ENCODE peak calls at places on chromosomes 13 and 19, in eight cellular contexts. F, K, U, B, H, G, N and P are unnamed samples.

GRCh38 chr19:590396-590745 is 690 bp downstream of the HCN2 start:
- DNase-seq in K (no peak), H (no peak), U (no peak), F (no peak), B (no peak), G (no peak), N (no peak), P (no peak)

GRCh38 chr19:6499052-6499790 is 2.9 kb downstream of the TUBB4A start:
- DNase-seq in B (no peak), F (no peak), H (no peak), U (no peak), N (no peak), K (no peak), G (no peak), P (no peak)

GRCh38 chr13:99886706-99887105 is 84.9 kb downstream of the ZIC5 start:
- DNase-seq in H (no peak), N (no peak), F (no peak), K (no peak), U (no peak), G (no peak), B (no peak), P (no peak)

GRCh38 chr13:33003458-33004019 is 12.7 kb upstream of the KL start:
- DNase-seq in B (no peak), F (no peak), G (no peak), N (no peak), H (no peak), K (no peak), U (no peak), P (no peak)

GRCh38 chr13:42992585-42993122 is 613 bp upstream of the EPSTI1 start:
- DNase-seq in F (no peak), U (no peak), N (no peak), B (no peak), H (no peak), K (no peak), G (no peak), P (no peak)

GRCh38 chr13:59690857-59691500 is 472.7 kb downstream of the DIAPH3 start:
- DNase-seq in N (no peak), K (no peak), F (no peak), G (no peak), U (no peak), H (peak), B (no peak), P (no peak)

GRCh38 chr13:82627183-82627582 is 1255.1 kb downstream of the SLITRK1 start:
- DNase-seq in N (no peak), K (no peak), H (no peak), U (no peak), F (no peak), B (no peak), G (no peak), P (no peak)

GRCh38 chr19:3345850-3346460 is 20.4 kb upstream of the NFIC start:
- DNase-seq in B (no peak), U (no peak), F (no peak), N (no peak), H (no peak), K (no peak), G (no peak), P (no peak)

GRCh38 chr19:10471909-10472308 is 31.2 kb downstream of the KEAP1 start:
- DNase-seq in B (no peak), G (no peak), H (peak), N (no peak), U (no peak), F (no peak), K (no peak), P (no peak)

GRCh38 chr13:109700176-109700575 is 86.2 kb downstream of the IRS2 start:
- DNase-seq in H (peak), G (peak), N (no peak), U (peak), K (no peak), F (peak), B (peak), P (no peak)

GRCh38 chr19:2532252-2533071 is 56.5 kb downstream of the GADD45B start:
- DNase-seq in U (no peak), F (no peak), B (no peak), N (no peak), H (no peak), K (no peak), G (no peak), P (no peak)

GRCh38 chr13:81986308-81986707 is 1645.4 kb upstream of the SPRY2 start:
- DNase-seq in K (no peak), B (no peak), G (no peak), H (no peak), N (no peak), F (no peak), U (no peak), P (no peak)

GRCh38 chr19:49878744-49879070 is 1.2 kb downstream of the TBC1D17 start:
- DNase-seq in H (no peak), F (no peak), K (no peak), N (peak), G (no peak), U (no peak), B (no peak), P (no peak)

GRCh38 chr19:44604241-44604640 is 9.1 kb upstream of the IGSF23 start:
- DNase-seq in G (no peak), H (no peak), U (no peak), B (no peak), K (no peak), N (no peak), F (no peak), P (no peak)

GRCh38 chr19:19568802-19569756 is 31.0 kb downstream of the CILP2 start:
- DNase-seq in B (no peak), U (no peak), N (no peak), G (no peak), F (peak), K (no peak), H (no peak), P (no peak)

GRCh38 chr13:77874406-77874805 is 44.2 kb downstream of the EDNRB start:
- DNase-seq in B (no peak), U (no peak), K (no peak), H (no peak), G (no peak), N (no peak), F (no peak), P (no peak)

GRCh38 chr19:23996549-23996948 is 81.9 kb downstream of the ZNF726 start:
- DNase-seq in G (no peak), N (no peak), F (peak), B (no peak), H (peak), U (peak), K (no peak), P (no peak)

GRCh38 chr19:2613507-2614295 is 88.8 kb downstream of the GNG7 start:
- DNase-seq in F (no peak), B (peak), N (no peak), U (no peak), G (no peak), K (no peak), H (peak), P (no peak)

GRCh38 chr13:27306364-27306763 is 35.7 kb downstream of the RASL11A start:
- DNase-seq in B (no peak), G (no peak), U (no peak), N (no peak), F (no peak), H (no peak), K (no peak), P (no peak)

GRCh38 chr13:60974296-60974695 is 441.4 kb downstream of the PCDH20 start:
- DNase-seq in F (no peak), N (no peak), K (no peak), U (no peak), H (no peak), B (no peak), G (no peak), P (no peak)

GRCh38 chr19:50190439-50190891 is 13.0 kb upstream of the MYH14 start:
- DNase-seq in B (no peak), K (no peak), G (no peak), U (no peak), H (peak), F (no peak), N (no peak), P (no peak)

GRCh38 chr13:48560657-48561337 is 27.9 kb upstream of the RCBTB2 start:
- DNase-seq in H (no peak), K (no peak), N (no peak), F (no peak), B (no peak), G (no peak), U (no peak), P (no peak)

GRCh38 chr19:18519962-18520847 is 1.7 kb downstream of the ELL start:
- DNase-seq in F (peak), N (peak), K (peak), G (peak), U (peak), B (peak), H (peak), P (no peak)

GRCh38 chr19:33550741-33551140 is 29.1 kb upstream of the PEPD start:
- DNase-seq in G (no peak), H (no peak), B (no peak), U (no peak), F (no peak), N (no peak), K (no peak), P (no peak)

GRCh38 chr19:1019980-1020867 is 699 bp downstream of the TMEM259 start:
- DNase-seq in G (no peak), F (no peak), N (peak), U (peak), H (peak), K (no peak), B (no peak), P (no peak)

GRCh38 chr13:100506600-100507422 is 81.8 kb downstream of the GGACT start:
- DNase-seq in B (no peak), F (no peak), H (no peak), G (no peak), K (no peak), U (no peak), N (no peak), P (no peak)

GRCh38 chr19:33086955-33087354 is 6.0 kb downstream of the GPATCH1 start:
- DNase-seq in H (no peak), U (no peak), B (no peak), F (no peak), G (no peak), K (no peak), N (no peak), P (no peak)

GRCh38 chr13:44048326-44048725 is 168.6 kb downstream of the LACC1 start:
- DNase-seq in F (no peak), U (no peak), K (no peak), G (no peak), N (no peak), B (no peak), H (peak), P (no peak)

GRCh38 chr13:100235311-100235901 is 146.5 kb downstream of the PCCA start:
- DNase-seq in H (peak), F (peak), B (no peak), N (no peak), G (peak), K (no peak), U (no peak), P (no peak)

GRCh38 chr13:27298849-27299248 is 28.2 kb downstream of the RASL11A start:
- DNase-seq in B (peak), N (no peak), U (no peak), K (no peak), F (no peak), H (no peak), G (no peak), P (no peak)

GRCh38 chr13:33323766-33324525 is 38.4 kb upstream of the STARD13 start:
- DNase-seq in F (no peak), N (no peak), G (no peak), H (no peak), K (no peak), U (no peak), B (no peak), P (no peak)

GRCh38 chr19:2337329-2337707 is 8.8 kb downstream of the SPPL2B start:
- DNase-seq in G (peak), H (no peak), U (peak), F (no peak), N (no peak), K (no peak), B (no peak), P (no peak)

GRCh38 chr19:50333737-50334617 is 4.8 kb upstream of the KCNC3 start:
- DNase-seq in G (peak), K (no peak), N (peak), B (peak), H (no peak), U (peak), F (peak), P (peak)

GRCh38 chr13:91647361-91647970 is 249.0 kb downstream of the GPC5 start:
- DNase-seq in H (peak), G (no peak), B (no peak), U (peak), N (no peak), K (no peak), F (peak), P (no peak)

GRCh38 chr13:72109863-72110262 is 242.9 kb upstream of the DACH1 start:
- DNase-seq in B (no peak), H (no peak), F (no peak), K (no peak), U (no peak), G (no peak), N (no peak), P (no peak)

GRCh38 chr19:56105090-56105701 is 15.9 kb downstream of the ZNF787 start:
- DNase-seq in K (peak), G (peak), B (peak), H (no peak), N (peak), F (peak), U (peak), P (no peak)
- TF ChIP-seq POLR2A in K (no peak), G (no peak), B (no peak), H (no peak), N (no peak), F (no peak), U (no peak), P (no peak)

DNA sequence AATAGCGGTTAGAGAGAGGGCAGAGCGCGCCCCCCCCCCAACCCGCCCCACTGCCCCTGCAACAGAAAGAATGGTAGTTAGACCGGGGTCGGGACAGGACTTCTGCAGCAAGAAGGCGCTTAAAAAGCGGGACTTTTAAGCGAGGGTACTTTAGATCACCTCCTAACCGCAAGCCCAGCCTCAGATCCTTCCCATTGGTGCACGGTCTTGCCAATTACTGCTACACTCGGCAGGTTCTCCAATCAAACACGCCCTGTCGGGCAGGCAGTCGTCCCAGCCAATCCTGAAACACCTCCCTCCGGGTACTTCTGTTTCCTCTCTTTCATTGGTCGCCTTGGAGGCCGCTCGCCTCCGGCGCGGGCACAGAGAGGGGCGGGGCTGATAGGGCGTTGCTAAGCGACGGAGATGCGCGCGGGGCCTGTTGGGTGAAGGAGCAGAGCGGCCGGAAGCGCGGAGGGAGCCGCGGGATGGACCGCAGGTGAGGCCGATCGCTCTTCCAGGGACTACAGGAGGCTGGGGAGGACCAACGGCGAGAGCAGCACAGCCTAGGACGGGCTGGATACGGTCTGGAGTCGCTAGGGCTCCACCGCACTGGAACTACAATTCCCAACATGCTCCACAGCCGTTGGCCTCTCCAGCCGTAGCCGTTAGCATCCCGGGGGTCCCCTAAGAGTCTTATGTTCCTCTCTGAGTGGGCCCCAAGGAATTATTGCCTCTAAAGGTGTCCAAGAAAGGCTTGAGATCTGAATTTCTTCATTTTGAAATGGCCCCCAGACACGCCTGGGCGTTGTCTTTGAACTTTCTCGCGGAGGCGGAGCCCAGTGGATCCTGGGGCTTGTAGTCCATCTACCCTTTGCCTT is at the start of gene PROSER3:
- DNase-seq in N (peak), K (peak), F (peak), U (peak), H (peak), G (peak), B (peak), P (peak)
- TF ChIP-seq POLR2A in N (peak), K (no peak), F (peak), U (no peak), H (peak), G (peak), B (peak), P (peak)

GRCh38 chr19:16540948-16541347 is 1.3 kb downstream of the CHERP start:
- DNase-seq in U (no peak), B (no peak), N (no peak), K (no peak), F (no peak), G (no peak), H (no peak), P (no peak)

GRCh38 chr19:16541526-16542044 is 652 bp downstream of the CHERP start:
- DNase-seq in U (no peak), N (no peak), K (no peak), F (no peak), G (no peak), H (no peak), B (no peak), P (no peak)

GRCh38 chr19:16544468-16545231 is 2.4 kb upstream of the CHERP start:
- DNase-seq in F (no peak), H (no peak), U (no peak), K (no peak), G (no peak), B (no peak), N (no peak), P (no peak)

GRCh38 chr19:16542894-16543498 is 759 bp upstream of the CHERP start:
- DNase-seq in N (no peak), F (no peak), K (no peak), U (no peak), G (no peak), H (peak), B (no peak), P (no peak)

GRCh38 chr19:16542045-16542893 is at the start of gene CHERP:
- DNase-seq in U (peak), F (peak), B (peak), G (peak), K (peak), N (peak), H (peak), P (peak)
- TF ChIP-seq POLR2A in U (no peak), F (peak), B (peak), G (peak), K (no peak), N (peak), H (peak), P (peak)

DNA sequence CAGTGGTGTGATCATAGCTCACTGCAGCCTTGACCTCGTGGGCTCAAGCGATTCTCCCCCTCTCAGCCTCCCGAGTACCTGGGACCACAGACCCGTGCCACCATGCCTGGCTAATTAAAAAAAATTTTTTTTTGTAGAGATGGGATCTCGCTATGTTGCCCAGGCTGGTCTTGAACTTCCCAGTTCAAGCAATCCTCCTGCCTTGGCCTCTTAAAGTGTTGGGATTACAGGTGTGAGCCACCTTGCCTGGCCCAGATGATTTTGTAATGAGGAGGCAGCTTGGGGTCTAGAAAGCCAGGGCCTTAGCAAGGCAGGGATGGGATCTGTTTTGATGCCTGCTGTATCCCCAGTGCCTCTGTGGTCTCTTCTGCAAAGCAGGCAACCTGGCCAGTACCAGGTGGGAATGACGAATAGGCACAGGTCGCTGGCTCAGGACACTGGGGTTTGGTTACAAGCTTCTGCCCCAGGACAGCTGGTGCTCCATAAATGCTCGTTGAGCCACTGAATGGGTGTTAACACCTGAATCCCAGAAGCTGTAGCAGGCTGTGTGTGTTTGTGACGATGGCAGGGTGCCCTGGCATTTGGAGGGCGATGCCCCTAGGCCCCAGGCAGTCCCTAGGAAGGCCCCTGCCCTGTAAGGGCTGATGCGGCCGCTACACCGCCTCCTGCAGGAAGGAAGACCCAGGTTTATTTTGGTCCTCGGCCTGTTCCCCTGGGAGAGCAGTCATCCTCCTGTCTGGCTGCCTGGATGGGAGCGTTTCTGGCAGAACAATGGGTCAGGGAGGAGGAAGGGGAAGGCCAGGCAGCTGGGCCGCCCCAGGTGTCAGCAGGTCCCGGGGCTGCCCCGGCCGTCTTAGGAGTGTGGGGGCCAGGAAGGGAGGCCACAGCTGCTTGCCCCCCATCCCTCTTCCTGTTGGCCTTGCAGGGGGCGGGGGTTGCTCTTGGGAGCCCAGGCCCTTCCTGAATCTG is 8.6 kb downstream of the TNFAIP8L1 start:
- DNase-seq in F (no peak), B (no peak), K (no peak), G (peak), H (no peak), U (peak), N (peak), P (no peak)
- TF ChIP-seq POLR2A in F (no peak), B (no peak), K (no peak), G (no peak), H (no peak), U (no peak), N (no peak), P (no peak)

DNA sequence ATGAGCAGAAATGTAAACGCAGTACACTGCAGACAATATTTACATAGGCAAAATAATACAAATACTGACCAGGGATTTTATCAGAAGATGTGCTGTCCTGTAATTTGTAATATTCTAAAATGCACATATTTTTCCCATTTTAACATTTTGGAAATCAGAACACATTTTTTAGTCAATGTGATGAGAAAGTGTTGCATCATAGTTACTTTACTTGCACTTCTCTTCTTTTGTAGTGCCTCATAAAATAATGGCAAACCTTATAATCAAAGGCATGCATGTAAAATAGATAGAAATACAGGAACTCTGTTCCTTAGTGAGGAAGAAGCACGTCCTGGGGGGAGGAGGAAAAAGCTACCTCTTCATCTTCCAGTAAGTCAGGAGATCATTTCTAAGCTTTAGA is 46.2 kb upstream of the KATNAL1 start:
- DNase-seq in K (no peak), N (no peak), F (no peak), U (no peak), B (no peak), G (no peak), H (no peak), P (no peak)
- TF ChIP-seq POLR2A in K (no peak), N (no peak), F (no peak), U (no peak), B (no peak), G (no peak), H (no peak), P (no peak)